ENCODE peak calls at places on chromosomes 3 and 15, in eight cellular contexts. L is nucleus accumbens, W is fibroblast of pulmonary artery, N is fibroblast of mammary gland, G is esophagus squamous epithelium, P is lower leg skin, Y is dermis blood vessel endothelial cell, C is NCI-H1092 treated with DMSO at 0.1 percent for 48 hours. O is an unnamed sample.

GRCh38 chr15:37031198-37031597 is 69.2 kb downstream of the MEIS2 start:
- DNase-seq in L (no peak), W (peak), N (peak), G (no peak), P (no peak), Y (no peak), C (no peak), O (no peak)

GRCh38 chr3:30462725-30463124 is 143.7 kb upstream of the TGFBR2 start:
- DNase-seq in L (no peak), W (no peak), N (no peak), G (no peak), P (no peak), Y (no peak), C (no peak), O (no peak)

GRCh38 chr3:130939753-130940152 is 45.9 kb downstream of the ATP2C1 start:
- DNase-seq in L (no peak), W (peak), N (no peak), G (no peak), P (no peak), Y (no peak), C (no peak), O (no peak)

GRCh38 chr15:56052389-56053045 is 59.1 kb upstream of the NEDD4 start:
- DNase-seq in L (no peak), W (peak), N (peak), G (no peak), P (no peak), Y (peak), C (peak), O (no peak)

GRCh38 chr15:60760646-60761504 is 281.9 kb upstream of the ICE2 start:
- DNase-seq in L (no peak), W (no peak), N (peak), G (no peak), P (no peak), Y (no peak), C (no peak), O (no peak)

GRCh38 chr15:45550436-45550835 is 27.9 kb upstream of the SLC30A4 start:
- DNase-seq in L (no peak), W (peak), N (peak), G (no peak), P (no peak), Y (no peak), C (no peak), O (no peak)

GRCh38 chr15:77983708-77984445 is 93.6 kb downstream of the TBC1D2B start:
- DNase-seq in L (no peak), W (no peak), N (no peak), G (no peak), P (peak), Y (no peak), C (no peak), O (no peak)

GRCh38 chr3:23819599-23820360 is 14.0 kb downstream of the UBE2E1 start:
- DNase-seq in L (no peak), W (no peak), N (no peak), G (no peak), P (no peak), Y (no peak), C (no peak), O (peak)

GRCh38 chr3:54206874-54207273 is 84.5 kb downstream of the CACNA2D3 start:
- DNase-seq in L (no peak), W (no peak), N (no peak), G (no peak), P (no peak), Y (no peak), C (no peak), O (no peak)

GRCh38 chr3:171187706-171188290 is 161.3 kb upstream of the SLC2A2 start:
- DNase-seq in L (no peak), W (peak), N (peak), G (no peak), P (no peak), Y (peak), C (peak), O (no peak)

GRCh38 chr15:43209059-43209824 is 11.6 kb downstream of the EPB42 start:
- DNase-seq in L (no peak), W (peak), N (no peak), G (no peak), P (peak), Y (peak), C (no peak), O (no peak)

GRCh38 chr15:99435138-99435695 is 130.6 kb upstream of the MEF2A start:
- DNase-seq in L (no peak), W (no peak), N (no peak), G (no peak), P (peak), Y (no peak), C (peak), O (no peak)

GRCh38 chr15:68820205-68820588 is 498 bp downstream of the ANP32A start:
- DNase-seq in L (no peak), W (peak), N (peak), G (no peak), P (peak), Y (peak), C (peak), O (no peak)

GRCh38 chr15:62962101-62962995 is 80.2 kb upstream of the TPM1 start:
- DNase-seq in L (no peak), W (no peak), N (no peak), G (no peak), P (no peak), Y (no peak), C (no peak), O (no peak)

GRCh38 chr15:98889930-98890695 is 117.5 kb downstream of the PGPEP1L start:
- DNase-seq in L (no peak), W (peak), N (peak), G (no peak), P (no peak), Y (peak), C (no peak), O (no peak)

GRCh38 chr3:7536510-7536909 is 675.6 kb downstream of the GRM7 start:
- DNase-seq in L (no peak), W (peak), N (no peak), G (no peak), P (no peak), Y (peak), C (no peak), O (no peak)

GRCh38 chr15:78302579-78302978 is 3.2 kb upstream of the SKIC8 start:
- DNase-seq in L (no peak), W (peak), N (peak), G (no peak), P (no peak), Y (no peak), C (no peak), O (no peak)

GRCh38 chr3:193132923-193133463 is 108.0 kb upstream of the PLAAT1 start:
- DNase-seq in L (no peak), W (no peak), N (peak), G (no peak), P (no peak), Y (no peak), C (no peak), O (no peak)

GRCh38 chr3:69791919-69792399 is 52.7 kb downstream of the MITF start:
- DNase-seq in L (no peak), W (peak), N (peak), G (no peak), P (no peak), Y (peak), C (no peak), O (no peak)

GRCh38 chr3:185175370-185175987 is 22.6 kb upstream of the C3orf70 start:
- DNase-seq in L (peak), W (peak), N (no peak), G (no peak), P (no peak), Y (no peak), C (peak), O (peak)

GRCh38 chr3:42819351-42819965 is 10.2 kb downstream of the ACKR2 start:
- DNase-seq in L (no peak), W (no peak), N (no peak), G (no peak), P (no peak), Y (peak), C (peak), O (no peak)

GRCh38 chr3:31758342-31758741 is 222.7 kb downstream of the OSBPL10 start:
- DNase-seq in L (no peak), W (no peak), N (no peak), G (no peak), P (no peak), Y (no peak), C (no peak), O (no peak)

O was measured in caudate nucleus.